ENCODE peak calls at places on chromosomes 16 and 17, in eight cellular contexts. D is heart left ventricle, V is AG04450, O is body of pancreas, X is Peyer's patch, G is adrenal gland, E is WERI-Rb-1, R is fibroblast of lung. S is an unnamed sample.

GRCh38 chr17:2213291-2213960 is 90.2 kb downstream of the SMG6 start:
- DNase-seq in D (peak; percentile 28), E (no peak), X (no peak), R (peak; percentile 79), V (no peak), G (peak; percentile 35), O (no peak), S (no peak)

GRCh38 chr16:72945081-72945480 is 102.8 kb downstream of the ZFHX3 start:
- DNase-seq in O (no peak), R (peak; percentile 53), E (no peak), G (no peak), D (no peak), V (no peak), X (no peak), S (no peak)

GRCh38 chr17:56972111-56972730 is 5.7 kb upstream of the SCPEP1 start:
- DNase-seq in X (no peak), G (no peak), R (no peak), V (no peak), O (no peak), D (no peak), E (no peak), S (no peak)

GRCh38 chr17:76171701-76172100 is 30.7 kb upstream of the FOXJ1 start:
- DNase-seq in V (no peak), X (no peak), D (no peak), E (no peak), R (no peak), G (no peak), O (no peak), S (no peak)

GRCh38 chr17:34892864-34893263 is 68.4 kb downstream of the CCT6B start:
- DNase-seq in G (peak; percentile 3), V (no peak), X (no peak), D (no peak), R (no peak), O (no peak), E (peak; percentile 79), S (no peak)

GRCh38 chr17:75065562-75066151 is 18.6 kb downstream of the KCTD2 start:
- DNase-seq in V (no peak), O (no peak), R (peak; percentile 37), X (no peak), D (no peak), G (no peak), E (no peak), S (no peak)

GRCh38 chr17:1150863-1151685 is 28.7 kb downstream of the ABR start:
- DNase-seq in G (no peak), X (no peak), V (no peak), R (peak; percentile 36), D (no peak), E (peak; percentile 50), O (no peak), S (no peak)

GRCh38 chr17:59401725-59402124 is 70.3 kb downstream of the YPEL2 start:
- DNase-seq in D (no peak), O (no peak), X (no peak), G (no peak), E (no peak), R (no peak), V (no peak), S (no peak)

GRCh38 chr17:40556884-40557414 is 8.3 kb downstream of the CCR7 start:
- DNase-seq in X (peak; percentile 46), O (no peak), R (no peak), D (peak; percentile 75), E (peak; percentile 33), G (peak; percentile 37), V (no peak), S (peak; percentile 63)

GRCh38 chr17:4362141-4362540 is 4.3 kb downstream of the UBE2G1 start:
- DNase-seq in V (no peak), G (peak; percentile 19), R (no peak), E (no peak), X (no peak), D (no peak), O (no peak), S (no peak)

GRCh38 chr17:10051112-10051511 is 146.0 kb upstream of the RCVRN start:
- DNase-seq in D (no peak), X (no peak), O (no peak), E (no peak), R (no peak), V (no peak), G (no peak), S (no peak)

GRCh38 chr17:56291226-56291805 is 138.0 kb downstream of the ANKFN1 start:
- DNase-seq in R (no peak), X (no peak), V (no peak), D (no peak), E (no peak), O (no peak), G (peak; percentile 3), S (no peak)

GRCh38 chr16:869823-870641 is 69.5 kb upstream of the GNG13 start:
- DNase-seq in R (no peak), O (no peak), V (no peak), G (no peak), X (no peak), E (no peak), D (no peak), S (no peak)

GRCh38 chr17:15999974-16000827 is 577 bp downstream of the TTC19 start:
- DNase-seq in O (no peak), V (no peak), R (peak; percentile 39), X (no peak), E (peak; percentile 46), G (peak; percentile 62), D (peak; percentile 41), S (no peak)

GRCh38 chr17:37488607-37489196 is 989 bp upstream of the DUSP14 start:
- DNase-seq in G (peak; percentile 94), O (peak; percentile 87), X (peak; percentile 79), V (peak; percentile 85), R (peak; percentile 97), E (peak; percentile 48), D (peak; percentile 46), S (peak; percentile 89)

GRCh38 chr17:37489197-37490001 is at the start of gene DUSP14:
- DNase-seq in E (peak; percentile 83), O (peak; percentile 82), G (peak; percentile 81), X (peak; percentile 85), V (no peak), D (peak; percentile 83), R (peak; percentile 75), S (peak; percentile 89)

GRCh38 chr17:37490022-37490587 is 414 bp downstream of the DUSP14 start:
- DNase-seq in V (no peak), X (peak; percentile 69), R (peak; percentile 61), D (peak; percentile 62), G (peak; percentile 77), E (peak; percentile 72), O (peak; percentile 60), S (peak; percentile 83)

GRCh38 chr17:37492167-37492566 is 2.5 kb downstream of the DUSP14 start:
- DNase-seq in G (no peak), E (no peak), O (no peak), R (peak; percentile 8), V (no peak), X (no peak), D (no peak), S (no peak)

GRCh38 chr17:37490638-37491614 is 1.2 kb downstream of the DUSP14 start:
- DNase-seq in G (peak; percentile 87), R (peak; percentile 89), X (no peak), E (no peak), D (peak; percentile 64), V (no peak), O (no peak), S (no peak)
- H3K27ac ChIP-seq in G (peak overlapping the region; percentile 86), R (peak overlapping the region; percentile 98), X (no peak overlapping the region), E (no peak overlapping the region), D (peak overlapping the region; percentile 89), V (peak overlapping the region; percentile 83), O (peak overlapping the region; percentile 67), S (peak overlapping the region; percentile 74)

DNA sequence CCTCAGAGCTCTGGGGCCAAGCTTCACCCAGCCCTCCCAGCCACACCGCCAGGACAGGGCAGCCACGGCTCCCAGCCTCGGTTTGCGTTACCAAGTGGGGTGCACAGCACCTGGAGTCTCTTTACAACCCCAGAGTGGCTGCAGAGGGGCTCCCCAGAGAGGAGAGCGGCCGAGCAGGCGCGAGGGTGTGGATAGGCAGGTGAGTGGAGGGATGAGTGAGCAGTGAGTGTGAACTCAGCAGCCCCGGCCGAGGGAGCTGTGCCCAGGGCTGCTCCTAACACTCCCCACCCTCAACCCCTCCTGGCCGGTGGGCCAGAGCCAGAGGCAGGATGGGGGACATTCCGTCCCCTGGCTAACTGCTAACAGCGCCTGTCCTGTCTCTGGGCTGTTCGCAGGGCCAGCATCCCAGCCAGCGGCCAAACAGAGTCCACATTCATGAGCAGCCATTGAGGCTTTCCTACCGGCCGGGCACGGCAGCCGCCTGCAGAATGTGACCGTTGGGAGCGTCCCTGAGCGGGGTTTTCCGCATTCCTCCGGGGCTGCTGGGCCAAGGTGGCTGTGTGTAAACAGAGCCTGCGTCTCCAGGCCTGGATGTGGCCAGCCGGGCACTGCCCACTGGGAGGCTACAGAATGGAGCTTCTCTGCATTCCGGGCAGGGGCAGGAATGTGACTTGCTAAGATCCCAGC is 5.3 kb downstream of the ZNF469 start:
- DNase-seq in E (no peak), O (peak; percentile 66), V (no peak), R (peak; percentile 66), D (no peak), G (peak; percentile 47), X (peak; percentile 63), S (peak; percentile 90)
- TF ChIP-seq CTCF in E (no peak), O (no peak), V (no peak), R (no peak), D (no peak), G (no peak), X (no peak), S (no peak)

DNA sequence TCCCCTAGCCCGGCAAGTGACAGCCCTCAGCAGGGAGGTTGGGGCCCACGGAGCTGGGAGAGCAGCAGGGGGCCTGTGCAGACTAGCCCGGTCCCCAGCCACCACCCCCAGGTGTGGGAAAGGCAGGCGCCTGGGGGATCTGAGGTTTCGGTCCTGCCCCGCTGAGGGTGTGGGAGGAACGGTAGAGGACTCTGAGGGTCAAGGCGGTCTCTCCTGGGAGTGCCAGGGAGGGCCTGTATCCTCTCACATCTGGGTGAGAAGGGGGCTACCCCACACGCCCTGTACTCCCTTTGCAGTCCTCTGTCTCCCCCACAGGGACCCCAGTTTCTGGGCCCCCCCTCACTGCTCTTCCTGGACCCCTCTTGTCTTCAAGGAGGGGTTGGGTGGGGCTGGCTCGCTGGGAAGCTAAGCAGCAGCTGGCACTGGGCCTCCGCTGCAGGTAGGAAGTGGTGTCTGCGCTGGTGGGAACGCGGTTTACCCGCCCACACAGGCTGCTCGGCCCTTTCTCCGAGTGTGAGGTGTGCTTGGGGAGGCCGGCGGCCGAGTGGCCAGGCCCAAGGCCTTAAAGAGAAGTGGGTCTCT is 15.4 kb downstream of the CD7 start:
- DNase-seq in D (no peak), E (no peak), X (no peak), O (no peak), V (no peak), G (no peak), R (no peak), S (peak; percentile 67)
- H3K27ac ChIP-seq in D (no peak overlapping the region), E (no peak overlapping the region), X (peak overlapping the region; percentile 46), O (no peak overlapping the region), V (no peak overlapping the region), G (no peak overlapping the region), R (no peak overlapping the region), S (no peak overlapping the region)

DNA sequence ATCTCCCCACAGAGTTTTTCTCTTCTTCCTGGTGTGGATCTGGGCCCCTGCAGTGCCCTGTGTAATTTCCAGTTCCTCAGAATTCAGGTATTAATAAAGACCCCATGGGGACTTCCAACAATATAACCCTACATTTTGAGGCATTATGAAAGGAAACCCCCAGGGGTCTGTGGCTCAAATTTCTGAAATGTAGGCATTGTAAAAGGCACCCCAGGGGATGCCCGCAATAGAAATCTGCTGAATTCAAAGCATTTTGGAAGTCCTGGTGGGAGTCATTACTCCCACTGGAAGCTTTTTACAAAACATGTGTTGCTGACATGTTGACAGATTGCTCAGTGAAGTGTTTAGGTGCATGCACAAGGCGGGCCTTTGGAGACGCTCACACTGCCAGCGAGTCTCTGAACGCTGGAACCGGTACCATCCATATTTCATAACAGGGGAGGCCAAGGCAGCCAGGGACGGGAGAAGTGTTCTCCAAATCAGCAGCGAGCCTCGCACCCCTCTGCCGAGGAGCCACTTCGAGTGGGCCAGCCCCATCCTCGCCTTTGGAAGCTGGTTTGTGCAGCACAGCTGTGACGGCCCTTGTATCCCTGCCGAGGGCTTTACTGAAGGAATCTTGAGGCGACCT is 153.9 kb downstream of the ZNF423 start:
- DNase-seq in O (peak; percentile 13), D (peak; percentile 39), R (peak; percentile 43), V (no peak), E (peak; percentile 31), X (no peak), G (peak; percentile 12), S (no peak)
- TF ChIP-seq CTCF in O (no peak), D (no peak), R (no peak), V (no peak), E (no peak), X (no peak), G (no peak), S (no peak)

S was measured in upper lobe of right lung.